ENCODE peak calls at places on chromosomes 13 and 19, in nine cellular contexts. M is OCI-LY7; Z is astrocyte of the cerebellum; V is IMR-90; S is SK-N-SH; O is psoas muscle; E is CD8-positive, alpha-beta T cell; K is activated CD8-positive, alpha-beta T cell treated with anti-CD3 and anti-CD28 coated beads for 36 hours; N is Calu3. F is an unnamed sample.

GRCh38 chr13:77833331-77833863 is 85.2 kb downstream of the EDNRB start:
- DNase-seq in N (no peak), V (peak; percentile 88), S (no peak), K (no peak), Z (no peak), M (no peak), E (no peak), O (no peak), F (no peak)

GRCh38 chr19:3062165-3063105 is at the start of gene TLE5:
- DNase-seq in K (peak; percentile 65), O (peak; percentile 86), N (peak; percentile 51), M (peak; percentile 79), S (peak; percentile 92), V (no peak), Z (no peak), E (peak; percentile 68), F (peak; percentile 86)

GRCh38 chr13:90315061-90315460 is 1032.4 kb upstream of the MIR17HG start:
- DNase-seq in M (no peak), K (no peak), N (no peak), Z (no peak), V (no peak), S (no peak), O (no peak), E (no peak), F (no peak)

GRCh38 chr13:48531416-48532145 is 1.3 kb downstream of the RCBTB2 start:
- DNase-seq in E (no peak), V (no peak), N (no peak), S (no peak), M (peak; percentile 38), O (no peak), K (peak; percentile 14), Z (no peak), F (no peak)

GRCh38 chr19:2053601-2054389 is 2.8 kb upstream of the MKNK2 start:
- DNase-seq in N (no peak), K (no peak), V (peak; percentile 23), E (no peak), O (peak; percentile 80), M (no peak), S (no peak), Z (no peak), F (no peak)

GRCh38 chr19:54481326-54481930 is 8.3 kb upstream of the CDC42EP5 start:
- DNase-seq in K (peak; percentile 49), Z (no peak), E (peak; percentile 25), M (peak; percentile 61), S (peak; percentile 65), O (no peak), N (peak; percentile 62), V (peak; percentile 33), F (peak; percentile 61)

GRCh38 chr13:29676941-29677452 is 81.5 kb upstream of the SLC7A1 start:
- DNase-seq in N (peak; percentile 10), M (no peak), Z (no peak), E (no peak), O (no peak), V (peak; percentile 2), S (no peak), K (no peak), F (no peak)

GRCh38 chr13:27039171-27039701 is 132.4 kb downstream of the USP12 start:
- DNase-seq in V (no peak), M (no peak), E (no peak), Z (no peak), N (no peak), O (no peak), K (no peak), S (no peak), F (no peak)

GRCh38 chr19:13347351-13347750 is 158.9 kb downstream of the CACNA1A start:
- DNase-seq in Z (no peak), M (no peak), K (no peak), E (no peak), S (no peak), V (no peak), O (no peak), N (no peak), F (no peak)

GRCh38 chr13:34627905-34628682 is 314.0 kb upstream of the NBEA start:
- DNase-seq in N (no peak), E (no peak), K (no peak), V (no peak), O (no peak), M (no peak), S (no peak), Z (no peak), F (no peak)

GRCh38 chr19:4012092-4012974 is 4.8 kb downstream of the PIAS4 start:
- DNase-seq in K (no peak), Z (no peak), E (no peak), V (no peak), S (peak; percentile 10), N (no peak), M (no peak), O (no peak), F (no peak)

GRCh38 chr19:39165857-39166256 is 30.9 kb upstream of the NCCRP1 start:
- DNase-seq in O (no peak), E (no peak), M (no peak), Z (no peak), S (no peak), K (no peak), V (no peak), N (no peak), F (no peak)

GRCh38 chr13:43516401-43516826 is 270.4 kb downstream of the ENOX1 start:
- DNase-seq in E (no peak), K (no peak), V (peak; percentile 58), Z (peak; percentile 39), O (no peak), N (no peak), M (no peak), S (no peak), F (no peak)

GRCh38 chr13:19838726-19839342 is 24.6 kb downstream of the ZMYM5 start:
- DNase-seq in Z (peak; percentile 41), S (no peak), V (peak; percentile 82), E (no peak), M (no peak), O (no peak), K (no peak), N (no peak), F (no peak)

GRCh38 chr19:37077615-37077928 is 661 bp upstream of the ZNF420 start:
- DNase-seq in Z (peak; percentile 5), O (no peak), E (no peak), K (no peak), M (no peak), S (no peak), V (peak; percentile 11), N (no peak), F (no peak)

GRCh38 chr13:47480121-47480520 is 521.0 kb downstream of the SUCLA2 start:
- DNase-seq in K (no peak), M (no peak), V (peak; percentile 96), S (no peak), Z (peak; percentile 31), N (no peak), O (no peak), E (no peak), F (no peak)

GRCh38 chr13:89003656-89004055 is 1332.5 kb downstream of the SLITRK5 start:
- DNase-seq in K (no peak), S (no peak), O (no peak), V (no peak), M (no peak), Z (no peak), E (no peak), N (no peak), F (no peak)

GRCh38 chr13:75395056-75395455 is 86.9 kb downstream of the TBC1D4 start:
- DNase-seq in E (no peak), V (no peak), S (no peak), O (no peak), Z (no peak), K (no peak), M (no peak), N (no peak), F (no peak)

GRCh38 chr19:2582984-2583956 is 107.3 kb downstream of the GADD45B start:
- DNase-seq in V (no peak), Z (no peak), S (no peak), K (peak; percentile 17), M (peak; percentile 28), N (no peak), O (no peak), E (no peak), F (no peak)

GRCh38 chr13:37406031-37406430 is 192.5 kb downstream of the POSTN start:
- DNase-seq in S (no peak), V (no peak), N (no peak), O (no peak), Z (no peak), E (no peak), K (no peak), M (no peak), F (no peak)

DNA sequence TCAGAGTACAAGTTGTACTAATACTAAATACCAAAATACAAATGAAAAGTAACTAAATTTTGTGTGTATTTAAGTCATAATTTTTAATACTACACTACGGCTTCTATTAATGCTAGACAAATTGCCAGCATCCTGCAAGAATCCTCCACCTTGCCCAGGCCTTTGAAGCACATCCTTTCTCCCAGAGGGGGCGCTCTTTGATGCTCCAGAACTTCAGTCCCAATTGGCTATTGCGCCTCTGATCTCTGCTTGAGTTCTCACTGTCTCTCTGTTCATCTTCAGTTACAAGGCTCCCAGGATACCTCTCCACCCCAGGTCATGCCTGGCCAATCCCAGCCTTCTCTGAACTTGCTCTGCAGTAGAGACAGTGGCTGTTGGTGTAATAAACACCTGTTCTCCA is 141.0 kb downstream of the DCLK1 start:
- DNase-seq in N (no peak), O (no peak), Z (no peak), V (no peak), K (no peak), S (no peak), E (no peak), M (no peak), F (no peak)
- TF ChIP-seq CTCF in N (no peak), O (no peak), Z (peak; percentile 10), V (no peak), K (no peak), S (peak; percentile 35), E (no peak), M (peak; percentile 39), F (no peak)

DNA sequence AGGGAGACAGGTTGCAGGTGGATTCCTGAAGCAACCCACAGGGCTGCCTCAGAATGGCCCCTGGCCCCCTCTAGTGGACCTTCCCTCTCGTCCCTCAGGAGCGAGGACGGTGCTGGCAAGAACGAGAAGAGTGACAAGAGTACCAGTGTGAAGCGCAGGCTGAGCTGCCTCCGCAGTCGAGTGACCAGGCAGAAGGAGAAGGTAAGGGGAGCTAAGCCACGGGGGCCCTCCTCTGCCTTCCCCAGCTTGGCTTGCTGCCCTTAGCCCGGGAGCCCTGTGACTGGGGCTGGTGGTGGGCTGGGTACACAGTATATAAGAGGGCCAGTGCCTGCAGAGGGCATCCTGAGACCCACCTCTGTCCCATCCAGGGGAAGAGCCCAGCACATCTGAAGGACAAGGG is 34.0 kb downstream of the ARHGEF18 start:
- DNase-seq in N (no peak), M (no peak), O (no peak), E (no peak), K (no peak), V (no peak), Z (no peak), S (no peak), F (no peak)
- TF ChIP-seq CTCF in N (no peak), M (no peak), O (no peak), E (no peak), K (no peak), V (no peak), Z (no peak), S (no peak), F (no peak)

GRCh38 chr13:41905600-41906254 is 55.2 kb downstream of the VWA8 start:
- DNase-seq in V (peak; percentile 48), M (peak; percentile 75), Z (no peak), O (no peak), N (no peak), S (peak; percentile 33), K (no peak), E (no peak), F (peak; percentile 30)
- TF ChIP-seq CTCF in V (peak; percentile 51), M (peak; percentile 89), Z (peak; percentile 47), O (peak; percentile 64), N (no peak), S (peak; percentile 73), K (peak; percentile 80), E (peak; percentile 76), F (peak; percentile 41)

GRCh38 chr19:19540707-19541515 is 2.8 kb downstream of the CILP2 start:
- DNase-seq in O (peak; percentile 48), M (peak; percentile 78), N (peak; percentile 63), E (peak; percentile 56), V (no peak), K (peak; percentile 90), S (peak; percentile 97), Z (no peak), F (peak; percentile 88)
- TF ChIP-seq CTCF in O (no peak), M (no peak), N (no peak), E (no peak), V (no peak), K (no peak), S (no peak), Z (no peak), F (no peak)

F was measured in GM10248.